ENCODE peak calls at places on chromosomes 1 and 21, in eight cellular contexts. J is PC-3; Q is astrocyte; M is CD4-positive, alpha-beta T cell; Z is GM20000; N is stimulated activated CD4-positive, alpha-beta T cell treated with anti-CD3 and anti-CD28 coated beads, TNF-alpha, amount 100 ng/mL, for 48 hours; E is nucleus accumbens; B is WTC11. I is an unnamed sample.
A peak's percentile ranks its signal among the peaks of the same experiment; 100 is the strongest.

GRCh38 chr1:10628685-10629084 is 153.9 kb downstream of the PEX14 start:
- DNase-seq in J (no peak), N (no peak), B (no peak), Q (peak; percentile 52), M (no peak), Z (no peak), E (no peak), I (no peak)

GRCh38 chr1:59081795-59082194 is 215.1 kb upstream of the FGGY start:
- DNase-seq in J (no peak), E (no peak), Z (no peak), N (no peak), B (no peak), Q (no peak), M (no peak), I (no peak)

GRCh38 chr1:50147451-50147850 is 38.7 kb downstream of the ELAVL4 start:
- DNase-seq in Q (no peak), N (no peak), E (no peak), B (no peak), J (no peak), M (no peak), Z (no peak), I (no peak)

GRCh38 chr1:113903496-113904291 is 905 bp downstream of the AP4B1 start:
- DNase-seq in Z (no peak), M (no peak), N (no peak), E (no peak), J (peak; percentile 14), Q (no peak), B (no peak), I (no peak)

GRCh38 chr1:7300893-7301292 is 470.2 kb upstream of the VAMP3 start:
- DNase-seq in Z (no peak), N (no peak), J (peak; percentile 66), B (no peak), Q (peak; percentile 96), E (no peak), M (no peak), I (no peak)

GRCh38 chr1:18246543-18246942 is 138.9 kb downstream of the IGSF21 start:
- DNase-seq in N (no peak), Z (no peak), J (no peak), B (peak; percentile 35), M (no peak), Q (no peak), E (no peak), I (no peak)

GRCh38 chr21:35291963-35292627 is 243.0 kb upstream of the RUNX1 start:
- DNase-seq in J (no peak), N (no peak), Z (no peak), M (no peak), Q (peak; percentile 72), E (no peak), B (no peak), I (no peak)

GRCh38 chr1:162357681-162358266 is 18.9 kb downstream of the SPATA46 start:
- DNase-seq in E (no peak), Z (peak; percentile 60), M (no peak), N (no peak), J (peak; percentile 75), Q (no peak), B (no peak), I (peak; percentile 64)

GRCh38 chr1:98660941-98661543 is 479 bp upstream of the SNX7 start:
- DNase-seq in Z (no peak), M (no peak), N (no peak), B (no peak), E (no peak), J (peak; percentile 22), Q (peak; percentile 13), I (no peak)

GRCh38 chr1:14913475-14914155 is 239.9 kb upstream of the TMEM51 start:
- DNase-seq in N (no peak), J (no peak), Z (peak; percentile 29), E (no peak), B (no peak), Q (no peak), M (no peak), I (no peak)

GRCh38 chr1:205041121-205041758 is 1.8 kb upstream of the CNTN2 start:
- DNase-seq in M (no peak), B (no peak), Z (no peak), J (no peak), Q (no peak), N (no peak), E (no peak), I (no peak)

GRCh38 chr1:23473037-23473800 is 10.8 kb downstream of the ASAP3 start:
- DNase-seq in E (no peak), N (no peak), Z (no peak), Q (peak; percentile 54), M (no peak), J (peak; percentile 50), B (no peak), I (no peak)

GRCh38 chr1:231931846-231932454 is 305.4 kb downstream of the DISC1 start:
- DNase-seq in Q (no peak), Z (peak; percentile 16), J (peak; percentile 67), M (no peak), E (no peak), N (peak; percentile 17), B (peak; percentile 74), I (no peak)

GRCh38 chr1:229323205-229323604 is 19.6 kb downstream of the CCSAP start:
- DNase-seq in M (no peak), Z (no peak), E (no peak), N (no peak), Q (no peak), J (no peak), B (no peak), I (no peak)

GRCh38 chr1:157580179-157580827 is 17.6 kb downstream of the FCRL4 start:
- DNase-seq in E (no peak), B (peak; percentile 36), J (peak; percentile 90), Z (peak; percentile 53), N (peak; percentile 8), M (no peak), Q (peak; percentile 29), I (peak; percentile 46)

GRCh38 chr1:181416268-181416855 is 67.0 kb upstream of the CACNA1E start:
- DNase-seq in N (no peak), B (no peak), Q (no peak), J (no peak), Z (no peak), E (no peak), M (no peak), I (no peak)

GRCh38 chr1:211601982-211602644 is 23.2 kb upstream of the SLC30A1 start:
- DNase-seq in B (no peak), Q (no peak), M (no peak), J (peak; percentile 38), Z (no peak), N (no peak), E (no peak), I (no peak)

GRCh38 chr1:100188617-100189016 is 10.6 kb upstream of the LRRC39 start:
- DNase-seq in Z (no peak), N (no peak), J (no peak), Q (peak; percentile 96), B (no peak), E (no peak), M (no peak), I (peak; percentile 5)

GRCh38 chr1:34131396-34132160 is 33.5 kb downstream of the CSMD2 start:
- DNase-seq in E (no peak), B (no peak), M (no peak), Q (no peak), Z (no peak), J (no peak), N (no peak), I (no peak)